ENCODE peak calls at places on chromosome 18, in nine cellular contexts. U is natural killer cell, K is sciatic nerve, Y is NCI-H774, O is colonic mucosa, W is NCI-H1092 treated with DMSO at 0.1 percent for 48 hours, Z is pancreas, X is left ventricle myocardium inferior, E is neural progenitor cell. M is an unnamed sample.

GRCh38 chr18:31611511-31611910 is 19.8 kb downstream of the TTR start:
- DNase-seq in U (no peak), K (no peak), Y (no peak), O (no peak), W (no peak), Z (no peak), X (no peak), E (no peak), M (no peak)

GRCh38 chr18:7023581-7023980 is 94.0 kb downstream of the LAMA1 start:
- DNase-seq in U (no peak), K (no peak), Y (no peak), O (no peak), W (no peak), Z (no peak), X (no peak), E (no peak), M (peak)

GRCh38 chr18:76620326-76620813 is 125.3 kb upstream of the ZNF516 start:
- DNase-seq in U (peak), K (peak), Y (no peak), O (peak), W (peak), Z (no peak), X (peak), E (peak), M (no peak)

GRCh38 chr18:56825312-56825711 is 174.2 kb downstream of the WDR7 start:
- DNase-seq in U (no peak), K (no peak), Y (no peak), O (no peak), W (no peak), Z (no peak), X (no peak), E (no peak), M (no peak)

GRCh38 chr18:63339920-63340484 is 20.4 kb upstream of the BCL2 start:
- DNase-seq in U (no peak), K (no peak), Y (no peak), O (no peak), W (peak), Z (no peak), X (no peak), E (peak), M (no peak)

GRCh38 chr18:49886891-49887764 is 73.8 kb upstream of the ACAA2 start:
- DNase-seq in U (no peak), K (no peak), Y (no peak), O (no peak), W (no peak), Z (no peak), X (no peak), E (peak), M (no peak)

GRCh38 chr18:50928551-50928950 is 39.3 kb upstream of the ELAC1 start:
- DNase-seq in U (no peak), K (no peak), Y (no peak), O (no peak), W (no peak), Z (no peak), X (no peak), E (no peak), M (no peak)

GRCh38 chr18:28359177-28359576 is 182.2 kb upstream of the CDH2 start:
- DNase-seq in U (no peak), K (no peak), Y (no peak), O (no peak), W (no peak), Z (no peak), X (no peak), E (no peak), M (no peak)

GRCh38 chr18:56068030-56068671 is 480.2 kb upstream of the TCF4 start:
- DNase-seq in U (no peak), K (no peak), Y (no peak), O (no peak), W (no peak), Z (no peak), X (no peak), E (no peak), M (no peak)

GRCh38 chr18:52409732-52410131 is 69.7 kb downstream of the DCC start:
- DNase-seq in U (no peak), K (no peak), Y (no peak), O (no peak), W (no peak), Z (no peak), X (no peak), E (no peak), M (no peak)

GRCh38 chr18:3869848-3870247 is 419.9 kb downstream of the TGIF1 start:
- DNase-seq in U (no peak), K (no peak), Y (peak), O (no peak), W (peak), Z (no peak), X (no peak), E (peak), M (no peak)

GRCh38 chr18:37987901-37988300 is 422.3 kb upstream of the CELF4 start:
- DNase-seq in U (no peak), K (no peak), Y (peak), O (no peak), W (peak), Z (no peak), X (no peak), E (no peak), M (no peak)

GRCh38 chr18:80245781-80246655 is 1.3 kb downstream of the PARD6G start:
- DNase-seq in U (no peak), K (peak), Y (no peak), O (no peak), W (no peak), Z (no peak), X (no peak), E (peak), M (peak)

GRCh38 chr18:36309436-36310391 is 12.2 kb downstream of the FHOD3 start:
- DNase-seq in U (no peak), K (no peak), Y (no peak), O (no peak), W (no peak), Z (no peak), X (no peak), E (no peak), M (peak)

GRCh38 chr18:46253498-46253897 is 149.3 kb downstream of the HAUS1 start:
- DNase-seq in U (no peak), K (no peak), Y (no peak), O (no peak), W (no peak), Z (no peak), X (no peak), E (no peak), M (no peak)

GRCh38 chr18:61946449-61946848 is 53.6 kb upstream of the RNF152 start:
- DNase-seq in U (no peak), K (no peak), Y (no peak), O (no peak), W (no peak), Z (no peak), X (no peak), E (no peak), M (no peak)

GRCh38 chr18:69447886-69448285 is 47.2 kb downstream of the DOK6 start:
- DNase-seq in U (no peak), K (no peak), Y (no peak), O (no peak), W (no peak), Z (no peak), X (no peak), E (no peak), M (no peak)

GRCh38 chr18:11072632-11073031 is 76.7 kb downstream of the PIEZO2 start:
- DNase-seq in U (no peak), K (no peak), Y (no peak), O (no peak), W (no peak), Z (no peak), X (no peak), E (no peak), M (no peak)

GRCh38 chr18:36406805-36407204 is 109.3 kb downstream of the FHOD3 start:
- DNase-seq in U (no peak), K (no peak), Y (peak), O (no peak), W (peak), Z (no peak), X (no peak), E (no peak), M (no peak)

GRCh38 chr18:10454800-10455550 is 540 bp downstream of the APCDD1 start:
- DNase-seq in U (no peak), K (no peak), Y (no peak), O (no peak), W (peak), Z (peak), X (no peak), E (no peak), M (no peak)

GRCh38 chr18:55115606-55116005 is 156.3 kb upstream of the CCDC68 start:
- DNase-seq in U (no peak), K (no peak), Y (no peak), O (no peak), W (no peak), Z (no peak), X (no peak), E (no peak), M (no peak)

GRCh38 chr18:77073336-77074093 is 59.1 kb downstream of the MBP start:
- DNase-seq in U (peak), K (no peak), Y (no peak), O (no peak), W (no peak), Z (no peak), X (no peak), E (no peak), M (no peak)

GRCh38 chr18:59846814-59847490 is 52.8 kb upstream of the PMAIP1 start:
- DNase-seq in U (no peak), K (no peak), Y (no peak), O (peak), W (no peak), Z (no peak), X (no peak), E (no peak), M (no peak)

GRCh38 chr18:54358495-54358793 is 738 bp downstream of the C18orf54 start:
- DNase-seq in U (no peak), K (no peak), Y (no peak), O (no peak), W (no peak), Z (no peak), X (peak), E (no peak), M (no peak)

GRCh38 chr18:183769-184168 is 25.4 kb downstream of the USP14 start:
- DNase-seq in U (no peak), K (no peak), Y (no peak), O (no peak), W (peak), Z (no peak), X (no peak), E (no peak), M (no peak)

GRCh38 chr18:46469186-46469915 is 187.7 kb downstream of the LOXHD1 start:
- DNase-seq in U (no peak), K (no peak), Y (no peak), O (no peak), W (peak), Z (no peak), X (no peak), E (peak), M (no peak)

GRCh38 chr18:12933323-12933722 is 14.5 kb upstream of the SEH1L start:
- DNase-seq in U (no peak), K (no peak), Y (no peak), O (no peak), W (no peak), Z (no peak), X (no peak), E (peak), M (no peak)

GRCh38 chr18:55405655-55406373 is 182.2 kb downstream of the TCF4 start:
- DNase-seq in U (no peak), K (peak), Y (peak), O (peak), W (peak), Z (peak), X (peak), E (peak), M (peak)

GRCh38 chr18:58451115-58451971 is 177.5 kb downstream of the ALPK2 start:
- DNase-seq in U (no peak), K (no peak), Y (no peak), O (no peak), W (no peak), Z (no peak), X (no peak), E (no peak), M (no peak)

GRCh38 chr18:32730620-32731021 is 42.2 kb downstream of the KLHL14 start:
- DNase-seq in U (no peak), K (no peak), Y (peak), O (no peak), W (peak), Z (no peak), X (no peak), E (no peak), M (no peak)

GRCh38 chr18:44895176-44895798 is 214.6 kb downstream of the SETBP1 start:
- DNase-seq in U (no peak), K (no peak), Y (peak), O (peak), W (peak), Z (no peak), X (peak), E (no peak), M (no peak)

GRCh38 chr18:53148056-53148574 is 808.1 kb downstream of the DCC start:
- DNase-seq in U (no peak), K (no peak), Y (no peak), O (no peak), W (no peak), Z (no peak), X (no peak), E (no peak), M (no peak)

GRCh38 chr18:45284174-45284573 is 331.1 kb upstream of the SLC14A2 start:
- DNase-seq in U (no peak), K (no peak), Y (no peak), O (no peak), W (no peak), Z (no peak), X (no peak), E (no peak), M (no peak)

GRCh38 chr18:55833543-55833942 is 245.6 kb upstream of the TCF4 start:
- DNase-seq in U (no peak), K (no peak), Y (no peak), O (no peak), W (no peak), Z (no peak), X (no peak), E (no peak), M (no peak)

GRCh38 chr18:35143615-35144596 is 96.9 kb upstream of the ZNF397 start:
- DNase-seq in U (no peak), K (no peak), Y (peak), O (peak), W (peak), Z (peak), X (no peak), E (peak), M (no peak)

GRCh38 chr18:11880586-11881304 is 27.4 kb downstream of the MPPE1 start:
- DNase-seq in U (no peak), K (no peak), Y (no peak), O (no peak), W (no peak), Z (no peak), X (no peak), E (no peak), M (no peak)

GRCh38 chr18:11728247-11728646 is 39.2 kb downstream of the GNAL start:
- DNase-seq in U (no peak), K (no peak), Y (no peak), O (no peak), W (no peak), Z (no peak), X (no peak), E (peak), M (no peak)